ENCODE peak calls at places on chromosome 17, in six cellular contexts. E, P, F, M, H and R are unnamed samples.

GRCh38 chr17:63675231-63675606 is 24.7 kb downstream of the LIMD2 start:
- DNase-seq in M (no peak), E (no peak), P (no peak), F (no peak), H (peak; percentile 52), R (peak; percentile 45)

GRCh38 chr17:77087650-77088454 is 52.9 kb upstream of the SEC14L1 start:
- DNase-seq in M (no peak), E (no peak), H (no peak), P (no peak), F (no peak), R (no peak)

GRCh38 chr17:13114601-13115024 is 96.8 kb upstream of the ELAC2 start:
- DNase-seq in M (peak; percentile 14), F (peak; percentile 69), H (peak; percentile 62), E (peak; percentile 4), P (peak; percentile 86), R (no peak)

GRCh38 chr17:80927791-80928216 is 63.8 kb upstream of the CHMP6 start:
- DNase-seq in P (no peak), H (peak; percentile 72), E (no peak), M (no peak), F (peak; percentile 45), R (no peak)

GRCh38 chr17:77822302-77823030 is 136.0 kb upstream of the TNRC6C start:
- DNase-seq in H (peak; percentile 45), M (no peak), F (no peak), P (peak; percentile 28), E (no peak), R (no peak)

GRCh38 chr17:8384801-8385335 is 1.9 kb upstream of the RPL26 start:
- DNase-seq in M (no peak), E (peak; percentile 91), H (peak; percentile 86), F (no peak), P (peak; percentile 95), R (peak; percentile 73)

GRCh38 chr17:58575511-58575910 is 61.1 kb upstream of the MTMR4 start:
- DNase-seq in H (peak; percentile 74), F (no peak), E (peak; percentile 9), P (peak; percentile 55), M (no peak), R (peak; percentile 93)

GRCh38 chr17:64547354-64547753 is 40.6 kb downstream of the CEP95 start:
- DNase-seq in F (peak; percentile 40), H (no peak), E (no peak), P (no peak), M (no peak), R (no peak)

GRCh38 chr17:1644493-1645206 is 882 bp downstream of the SCARF1 start:
- DNase-seq in E (no peak), H (peak; percentile 25), F (no peak), M (no peak), P (peak; percentile 29), R (peak; percentile 77)

GRCh38 chr17:1643999-1644492 is 1.5 kb downstream of the SCARF1 start:
- DNase-seq in M (no peak), P (peak; percentile 6), F (no peak), H (peak; percentile 24), E (no peak), R (no peak)

GRCh38 chr17:1641065-1641403 is 4.5 kb downstream of the SCARF1 start:
- DNase-seq in F (no peak), H (no peak), E (no peak), P (no peak), M (no peak), R (no peak)

GRCh38 chr17:1645207-1646171 is at the start of gene SCARF1:
- DNase-seq in H (no peak), E (no peak), P (no peak), M (no peak), F (peak; percentile 66), R (no peak)

DNA sequence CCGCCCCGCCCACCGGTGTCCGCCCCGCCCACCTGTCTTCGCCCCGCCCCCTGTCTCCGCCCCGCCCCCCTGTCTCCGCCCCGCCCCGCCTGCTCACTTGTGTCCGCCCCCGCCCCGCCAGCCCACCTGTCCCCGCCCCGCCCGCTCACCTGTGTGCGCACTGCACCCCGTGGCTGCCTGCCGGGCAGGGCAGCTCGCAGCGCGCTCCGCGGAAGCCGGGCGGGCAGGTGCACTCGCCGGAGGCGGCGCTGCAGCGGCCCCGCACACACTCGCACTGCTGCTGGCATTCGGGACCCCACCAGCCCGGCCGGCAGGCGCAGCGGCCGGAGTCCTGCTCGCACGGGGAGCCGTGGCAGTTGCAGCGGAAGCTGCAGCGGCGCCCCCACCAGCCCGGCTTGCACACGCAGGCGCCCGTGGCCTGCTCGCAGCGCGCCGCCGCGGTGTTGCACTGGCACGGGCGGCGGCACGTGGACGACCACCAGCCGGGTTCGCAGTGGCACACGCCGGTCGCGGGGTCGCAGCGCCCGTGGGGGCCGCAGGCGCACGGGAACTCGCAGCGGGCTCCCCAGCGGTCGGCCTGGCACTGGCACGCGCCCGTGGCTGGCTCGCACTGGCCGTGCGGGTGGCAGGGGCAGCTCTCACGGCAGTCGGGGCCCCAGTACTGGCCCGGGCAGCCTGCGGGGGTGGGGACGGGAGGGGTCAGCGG is 2.1 kb downstream of the SCARF1 start:
- DNase-seq in H (peak; percentile 23), M (peak; percentile 56), F (peak; percentile 62), E (no peak), P (peak; percentile 8), R (peak; percentile 40)
- TF ChIP-seq CTCF in H (peak; percentile 17), M (no peak), F (peak; percentile 20), E (no peak), P (no peak), R (peak; percentile 35)

GRCh38 chr17:67139289-67139688 is 94.9 kb downstream of the CACNG1 start:
- DNase-seq in M (no peak), H (no peak), P (no peak), F (no peak), E (no peak), R (no peak)

GRCh38 chr17:67137860-67138259 is 93.5 kb downstream of the CACNG1 start:
- DNase-seq in M (no peak), F (no peak), P (no peak), E (no peak), H (no peak), R (no peak)

GRCh38 chr17:67138392-67138791 is 94.0 kb downstream of the CACNG1 start:
- DNase-seq in H (no peak), P (no peak), M (no peak), E (no peak), F (no peak), R (no peak)

GRCh38 chr17:67137026-67137370 is 92.6 kb downstream of the CACNG1 start:
- DNase-seq in M (no peak), H (no peak), F (no peak), P (no peak), E (no peak), R (no peak)

DNA sequence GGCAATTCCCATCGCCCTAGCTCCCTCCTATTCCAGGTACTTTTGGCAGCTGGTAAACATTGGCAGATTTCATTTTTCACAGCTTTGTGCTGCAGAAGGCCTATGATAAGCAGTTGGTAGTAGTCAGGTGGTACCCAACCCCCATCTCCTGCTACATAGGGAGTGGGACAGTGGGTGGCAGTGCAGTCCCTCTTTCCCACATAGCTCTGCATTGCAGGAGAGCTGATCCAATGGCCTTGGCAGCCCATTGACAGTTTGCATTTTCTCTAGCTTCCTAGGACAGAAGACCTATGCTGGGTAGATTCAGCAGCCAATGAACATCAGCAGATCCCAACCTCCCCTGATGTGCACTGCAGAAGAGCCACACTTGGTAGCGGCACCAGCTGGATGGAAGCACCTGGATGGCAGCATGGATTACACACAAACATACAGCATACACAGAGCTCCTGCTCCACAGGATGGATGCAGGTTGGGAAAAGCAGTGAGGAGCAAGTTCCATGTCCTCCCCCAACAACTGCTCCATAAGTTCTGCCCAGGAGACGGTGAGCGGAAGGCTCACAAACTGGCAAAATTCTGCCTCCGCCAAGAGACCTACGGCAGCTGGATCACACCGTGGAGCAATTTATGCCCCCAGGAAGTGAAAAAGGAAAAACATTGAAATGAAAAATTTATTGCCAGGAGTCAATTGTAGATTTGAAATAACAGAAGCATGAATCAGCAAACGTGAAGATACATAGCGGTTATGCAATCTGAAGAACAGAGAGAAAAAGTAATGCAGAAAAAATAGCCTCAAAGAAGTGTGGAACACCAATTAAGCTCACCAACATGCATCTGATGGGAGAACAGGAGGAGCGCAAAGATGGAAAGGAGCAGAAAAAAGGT is 95.7 kb downstream of the CACNG1 start:
- DNase-seq in E (no peak), M (no peak), F (no peak), H (peak; percentile 64), P (peak; percentile 30), R (peak; percentile 37)
- TF ChIP-seq CTCF in E (no peak), M (no peak), F (no peak), H (peak; percentile 3), P (no peak), R (no peak)

GRCh38 chr17:81957691-81958432 is 3.1 kb downstream of the NOTUM start:
- DNase-seq in P (no peak), F (no peak), H (no peak), M (no peak), E (no peak), R (no peak)

GRCh38 chr17:81959362-81960129 is 1.4 kb downstream of the NOTUM start:
- DNase-seq in E (no peak), M (peak; percentile 77), H (peak; percentile 57), P (peak; percentile 35), F (peak; percentile 76), R (no peak)

GRCh38 chr17:81956607-81957589 is 4.1 kb downstream of the NOTUM start:
- DNase-seq in F (no peak), E (no peak), P (no peak), H (no peak), M (no peak), R (no peak)

GRCh38 chr17:81960130-81960958 is 643 bp downstream of the NOTUM start:
- DNase-seq in F (no peak), H (no peak), M (no peak), E (no peak), P (no peak), R (no peak)

DNA sequence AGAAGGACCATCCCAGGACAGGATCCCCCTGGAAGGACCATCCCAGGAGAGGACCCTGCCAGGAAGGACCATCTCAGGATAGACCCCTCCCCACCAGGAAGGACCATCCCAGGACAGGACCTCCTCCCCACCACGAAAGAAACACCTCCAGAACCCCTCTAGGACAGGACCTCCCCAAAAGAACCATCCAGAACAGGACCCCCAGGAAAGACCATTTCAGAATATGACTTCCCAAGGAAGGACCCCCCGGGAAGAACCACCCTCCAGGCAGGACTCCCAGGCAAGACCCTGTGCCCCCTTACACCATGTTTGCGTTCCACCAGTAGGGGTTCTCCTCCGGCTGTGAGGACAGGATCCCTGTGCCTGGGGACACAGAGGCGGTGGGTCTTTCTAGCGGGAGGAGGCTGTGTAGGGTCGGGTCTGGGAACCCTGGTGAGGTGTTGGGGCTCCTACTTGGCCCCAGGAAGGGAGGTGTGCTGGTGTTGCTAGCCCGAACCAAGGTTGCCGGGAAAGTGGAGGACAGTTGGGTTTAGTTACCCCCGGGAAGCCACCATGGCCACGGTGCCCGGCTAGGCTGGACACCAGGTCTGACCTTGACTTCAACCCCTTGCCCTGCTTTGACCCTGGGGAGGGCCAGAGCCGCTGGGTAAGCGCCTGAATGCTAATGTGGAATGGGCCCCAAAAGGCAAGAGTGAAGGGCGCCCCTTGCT is 2.2 kb downstream of the NOTUM start:
- DNase-seq in H (no peak), F (no peak), M (no peak), E (no peak), P (no peak), R (no peak)
- TF ChIP-seq CTCF in H (no peak), F (no peak), M (no peak), E (no peak), P (no peak), R (no peak)

GRCh38 chr17:65557349-65558310 is 3.8 kb downstream of the AXIN2 start:
- DNase-seq in F (no peak), M (no peak), H (peak; percentile 73), P (peak; percentile 64), E (no peak), R (no peak)

GRCh38 chr17:65556910-65557348 is 4.5 kb downstream of the AXIN2 start:
- DNase-seq in P (no peak), H (no peak), F (no peak), E (no peak), M (no peak), R (no peak)

GRCh38 chr17:65558311-65558682 is 3.2 kb downstream of the AXIN2 start:
- DNase-seq in M (no peak), H (no peak), P (no peak), E (no peak), F (no peak), R (no peak)

GRCh38 chr17:65554568-65555223 is 6.8 kb downstream of the AXIN2 start:
- DNase-seq in M (no peak), E (no peak), F (no peak), H (no peak), P (peak; percentile 75), R (no peak)

DNA sequence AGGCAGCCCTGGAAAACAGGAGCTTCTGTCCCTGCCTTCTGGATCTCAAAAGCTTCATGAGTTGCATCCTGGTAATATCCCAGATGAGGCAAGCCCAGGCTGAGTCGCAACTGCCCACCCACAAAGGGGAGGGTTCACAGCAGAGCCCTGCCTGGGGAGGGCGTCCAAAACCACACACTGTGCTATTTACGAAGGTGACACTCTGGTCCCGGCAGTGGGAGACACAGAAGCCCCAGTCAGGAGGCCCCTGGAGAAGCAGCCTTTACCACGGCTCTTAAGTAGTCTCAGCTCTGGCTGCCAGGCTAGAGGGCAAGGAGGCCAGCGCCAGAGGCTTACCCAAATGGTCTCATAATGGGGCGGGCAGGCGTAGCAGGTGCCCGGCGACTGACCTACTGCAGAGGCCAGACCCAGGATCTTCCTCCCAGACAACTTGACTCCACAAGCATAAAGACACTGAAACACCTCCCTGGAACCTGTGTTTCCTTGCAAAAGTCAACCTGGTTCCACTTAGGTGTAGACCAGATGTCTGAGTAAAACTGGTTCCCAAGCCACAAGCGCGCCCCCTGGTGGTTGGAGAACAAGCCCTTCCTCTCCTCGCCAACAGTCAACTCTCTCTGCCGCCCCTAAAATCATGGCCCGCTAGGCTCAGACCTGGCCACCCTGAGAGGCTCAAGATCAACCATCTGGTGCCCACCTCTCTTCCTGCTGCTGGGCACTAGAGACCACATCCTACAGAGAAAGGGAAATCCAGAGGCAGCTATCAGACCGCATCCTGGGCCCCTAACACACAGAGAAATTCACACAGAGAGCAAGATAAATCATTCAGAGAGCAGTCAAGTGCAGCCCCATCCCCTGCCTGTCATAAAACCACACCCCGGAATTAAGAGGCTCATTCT is 5.2 kb downstream of the AXIN2 start:
- DNase-seq in F (peak; percentile 93), P (peak; percentile 73), E (no peak), H (peak; percentile 78), M (peak; percentile 79), R (peak; percentile 35)
- TF ChIP-seq CTCF in F (peak; percentile 97), P (peak; percentile 85), E (peak; percentile 88), H (peak; percentile 87), M (peak; percentile 63), R (peak; percentile 92)